ENCODE peak calls at places on chromosomes 5 and 9, in eight cellular contexts. One of them, this sample, is unnamed.

GRCh38 chr5:151733727-151734408 is 24.6 kb downstream of the ATOX1 start:
- DNase-seq in neural progenitor cell: no peak
- DNase-seq in ascending aorta: no peak
- DNase-seq in IMR-90: peak
- DNase-seq in cardiac muscle cell: no peak
- DNase-seq in CD4-positive, alpha-beta memory T cell: no peak
- DNase-seq in left ventricle myocardium inferior: no peak
- DNase-seq in HL-60: no peak
- DNase-seq in this sample: no peak

GRCh38 chr5:61450170-61450815 is 118.2 kb downstream of the ZSWIM6 start:
- DNase-seq in neural progenitor cell: no peak
- DNase-seq in ascending aorta: no peak
- DNase-seq in IMR-90: peak
- DNase-seq in cardiac muscle cell: peak
- DNase-seq in CD4-positive, alpha-beta memory T cell: no peak
- DNase-seq in left ventricle myocardium inferior: no peak
- DNase-seq in HL-60: no peak
- DNase-seq in this sample: no peak

GRCh38 chr5:134547579-134547978 is 22.1 kb downstream of the JADE2 start:
- DNase-seq in neural progenitor cell: no peak
- DNase-seq in ascending aorta: no peak
- DNase-seq in IMR-90: peak
- DNase-seq in cardiac muscle cell: peak
- DNase-seq in CD4-positive, alpha-beta memory T cell: no peak
- DNase-seq in left ventricle myocardium inferior: peak
- DNase-seq in HL-60: no peak
- DNase-seq in this sample: no peak

GRCh38 chr9:35907732-35908483 is 1.4 kb upstream of the SPAAR start:
- DNase-seq in neural progenitor cell: peak
- DNase-seq in ascending aorta: peak
- DNase-seq in IMR-90: peak
- DNase-seq in cardiac muscle cell: peak
- DNase-seq in CD4-positive, alpha-beta memory T cell: no peak
- DNase-seq in left ventricle myocardium inferior: peak
- DNase-seq in HL-60: peak
- DNase-seq in this sample: peak

GRCh38 chr9:86796671-86797070 is 150.6 kb downstream of the GAS1 start:
- DNase-seq in neural progenitor cell: no peak
- DNase-seq in ascending aorta: no peak
- DNase-seq in IMR-90: no peak
- DNase-seq in cardiac muscle cell: no peak
- DNase-seq in CD4-positive, alpha-beta memory T cell: no peak
- DNase-seq in left ventricle myocardium inferior: no peak
- DNase-seq in HL-60: no peak
- DNase-seq in this sample: no peak

GRCh38 chr9:113875420-113875916 is 641 bp upstream of the ZNF618 start:
- DNase-seq in neural progenitor cell: no peak
- DNase-seq in ascending aorta: no peak
- DNase-seq in IMR-90: no peak
- DNase-seq in cardiac muscle cell: no peak
- DNase-seq in CD4-positive, alpha-beta memory T cell: no peak
- DNase-seq in left ventricle myocardium inferior: no peak
- DNase-seq in HL-60: no peak
- DNase-seq in this sample: no peak

GRCh38 chr5:39713224-39713911 is 288.6 kb upstream of the DAB2 start:
- DNase-seq in neural progenitor cell: no peak
- DNase-seq in ascending aorta: no peak
- DNase-seq in IMR-90: peak
- DNase-seq in cardiac muscle cell: peak
- DNase-seq in CD4-positive, alpha-beta memory T cell: no peak
- DNase-seq in left ventricle myocardium inferior: no peak
- DNase-seq in HL-60: peak
- DNase-seq in this sample: peak

GRCh38 chr5:85927632-85928031 is 690.1 kb upstream of the COX7C start:
- DNase-seq in neural progenitor cell: no peak
- DNase-seq in ascending aorta: no peak
- DNase-seq in IMR-90: no peak
- DNase-seq in cardiac muscle cell: no peak
- DNase-seq in CD4-positive, alpha-beta memory T cell: no peak
- DNase-seq in left ventricle myocardium inferior: no peak
- DNase-seq in HL-60: no peak
- DNase-seq in this sample: no peak

GRCh38 chr9:127526655-127527559 is 75.6 kb downstream of the LRSAM1 start:
- DNase-seq in neural progenitor cell: no peak
- DNase-seq in ascending aorta: no peak
- DNase-seq in IMR-90: no peak
- DNase-seq in cardiac muscle cell: no peak
- DNase-seq in CD4-positive, alpha-beta memory T cell: no peak
- DNase-seq in left ventricle myocardium inferior: no peak
- DNase-seq in HL-60: no peak
- DNase-seq in this sample: no peak

GRCh38 chr5:135423158-135423925 is 23.8 kb downstream of the DCANP1 start:
- DNase-seq in neural progenitor cell: no peak
- DNase-seq in ascending aorta: no peak
- DNase-seq in IMR-90: no peak
- DNase-seq in cardiac muscle cell: peak
- DNase-seq in CD4-positive, alpha-beta memory T cell: no peak
- DNase-seq in left ventricle myocardium inferior: no peak
- DNase-seq in HL-60: peak
- DNase-seq in this sample: no peak

GRCh38 chr5:14208071-14209021 is 65.2 kb downstream of the TRIO start:
- DNase-seq in neural progenitor cell: no peak
- DNase-seq in ascending aorta: no peak
- DNase-seq in IMR-90: peak
- DNase-seq in cardiac muscle cell: peak
- DNase-seq in CD4-positive, alpha-beta memory T cell: no peak
- DNase-seq in left ventricle myocardium inferior: no peak
- DNase-seq in HL-60: peak
- DNase-seq in this sample: peak
- H3K4me3 ChIP-seq in neural progenitor cell: no peak
- H3K4me3 ChIP-seq in ascending aorta: no peak
- H3K4me3 ChIP-seq in IMR-90: peak
- H3K4me3 ChIP-seq in cardiac muscle cell: no peak
- H3K4me3 ChIP-seq in CD4-positive, alpha-beta memory T cell: no peak
- H3K4me3 ChIP-seq in left ventricle myocardium inferior: no peak
- H3K4me3 ChIP-seq in HL-60: no peak
- H3K4me3 ChIP-seq in this sample: no peak

DNA sequence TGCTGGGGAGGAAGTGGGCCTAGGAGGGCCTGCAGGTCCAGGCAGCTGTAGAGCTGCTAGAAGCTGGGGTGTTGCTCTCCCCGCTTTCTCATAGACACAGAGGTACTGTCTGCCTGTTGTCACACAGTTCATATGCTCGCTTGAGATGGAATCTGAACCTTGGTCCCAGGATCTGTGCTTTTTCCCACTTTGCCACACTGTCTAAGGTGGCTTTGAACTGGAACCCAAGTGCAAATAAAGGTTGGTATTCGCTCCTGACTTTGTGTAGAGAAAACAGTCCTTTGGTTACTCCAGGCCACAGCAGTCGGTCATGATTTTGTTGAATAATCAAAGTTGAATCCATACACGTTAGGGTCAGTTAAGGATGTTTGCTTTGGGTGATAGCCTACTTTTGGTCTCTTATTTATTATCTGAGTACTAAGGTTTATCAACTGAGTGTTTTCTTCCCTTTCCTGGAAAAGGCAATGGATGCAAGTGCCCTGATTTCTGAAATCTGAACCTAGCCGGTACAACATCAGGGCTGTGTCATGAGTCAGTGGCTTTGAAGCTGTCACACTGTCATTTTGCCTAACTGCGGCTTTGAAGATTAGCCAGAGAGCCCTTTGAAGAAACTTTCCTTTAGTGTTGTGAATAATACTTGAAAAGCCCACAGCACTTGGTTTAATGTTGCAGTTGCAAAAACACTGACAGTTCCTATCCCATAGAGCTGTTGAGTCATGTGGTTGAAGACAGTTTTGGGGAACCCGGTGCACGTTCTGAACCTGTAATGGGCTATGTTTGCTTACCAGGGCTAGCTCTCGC is 41.3 kb downstream of the HABP4 start:
- DNase-seq in neural progenitor cell: no peak
- DNase-seq in ascending aorta: no peak
- DNase-seq in IMR-90: peak
- DNase-seq in cardiac muscle cell: peak
- DNase-seq in CD4-positive, alpha-beta memory T cell: peak
- DNase-seq in left ventricle myocardium inferior: no peak
- DNase-seq in HL-60: no peak
- DNase-seq in this sample: no peak
- H3K27ac ChIP-seq in neural progenitor cell: no peak
- H3K27ac ChIP-seq in ascending aorta: peak
- H3K27ac ChIP-seq in IMR-90: peak
- H3K27ac ChIP-seq in cardiac muscle cell: peak
- H3K27ac ChIP-seq in CD4-positive, alpha-beta memory T cell: no peak
- H3K27ac ChIP-seq in left ventricle myocardium inferior: peak
- H3K27ac ChIP-seq in HL-60: no peak
- H3K27ac ChIP-seq in this sample: no peak

DNA sequence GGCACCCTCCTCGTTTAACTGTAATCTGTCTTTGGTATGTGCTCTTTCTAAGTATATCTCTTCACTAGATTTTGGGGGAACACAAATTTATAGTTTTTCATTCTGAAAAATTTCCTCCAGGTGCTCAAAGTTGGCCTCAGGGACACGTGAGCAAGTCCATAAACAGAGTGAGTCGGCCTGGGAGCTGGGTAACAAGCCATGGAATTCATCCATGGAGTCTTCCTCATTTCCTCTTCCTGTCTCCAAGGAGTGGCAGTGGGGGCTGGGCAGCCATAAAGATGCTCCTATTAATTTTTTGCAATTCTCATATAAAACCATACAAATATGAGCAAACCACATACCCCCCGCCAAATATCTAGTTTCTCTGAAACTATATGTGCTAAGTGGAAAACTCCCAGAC is 136.6 kb upstream of the OTULINL start:
- DNase-seq in neural progenitor cell: no peak
- DNase-seq in ascending aorta: no peak
- DNase-seq in IMR-90: peak
- DNase-seq in cardiac muscle cell: no peak
- DNase-seq in CD4-positive, alpha-beta memory T cell: no peak
- DNase-seq in left ventricle myocardium inferior: no peak
- DNase-seq in HL-60: no peak
- DNase-seq in this sample: no peak
- H3K4me3 ChIP-seq in neural progenitor cell: no peak
- H3K4me3 ChIP-seq in ascending aorta: no peak
- H3K4me3 ChIP-seq in IMR-90: no peak
- H3K4me3 ChIP-seq in cardiac muscle cell: no peak
- H3K4me3 ChIP-seq in CD4-positive, alpha-beta memory T cell: no peak
- H3K4me3 ChIP-seq in left ventricle myocardium inferior: peak
- H3K4me3 ChIP-seq in HL-60: no peak
- H3K4me3 ChIP-seq in this sample: no peak

DNA sequence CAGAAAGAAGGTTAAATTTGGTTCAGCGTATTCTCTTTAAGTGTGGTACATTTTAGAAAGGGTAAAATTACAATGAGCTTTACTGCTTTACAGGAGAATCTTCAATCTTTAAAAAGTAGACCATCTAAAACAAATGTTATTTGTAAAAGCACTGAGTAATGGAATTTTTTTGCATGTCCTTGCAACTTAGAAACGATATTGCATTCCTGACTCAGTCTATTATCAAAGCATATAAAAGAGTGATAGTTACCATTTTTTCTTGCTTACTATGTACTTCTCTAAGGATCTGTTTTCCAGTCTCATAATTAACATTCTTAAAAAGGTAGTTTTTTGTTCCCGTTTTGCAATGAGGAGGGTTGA is 55.5 kb upstream of the TNFAIP8 start:
- DNase-seq in neural progenitor cell: no peak
- DNase-seq in ascending aorta: no peak
- DNase-seq in IMR-90: no peak
- DNase-seq in cardiac muscle cell: no peak
- DNase-seq in CD4-positive, alpha-beta memory T cell: no peak
- DNase-seq in left ventricle myocardium inferior: no peak
- DNase-seq in HL-60: no peak
- DNase-seq in this sample: no peak
- H3K27ac ChIP-seq in neural progenitor cell: no peak
- H3K27ac ChIP-seq in ascending aorta: no peak
- H3K27ac ChIP-seq in IMR-90: no peak
- H3K27ac ChIP-seq in cardiac muscle cell: no peak
- H3K27ac ChIP-seq in CD4-positive, alpha-beta memory T cell: peak
- H3K27ac ChIP-seq in left ventricle myocardium inferior: no peak
- H3K27ac ChIP-seq in HL-60: no peak
- H3K27ac ChIP-seq in this sample: no peak

GRCh38 chr9:89622933-89623861 is 18.4 kb downstream of the GADD45G start:
- DNase-seq in neural progenitor cell: peak
- DNase-seq in ascending aorta: no peak
- DNase-seq in IMR-90: no peak
- DNase-seq in cardiac muscle cell: no peak
- DNase-seq in CD4-positive, alpha-beta memory T cell: no peak
- DNase-seq in left ventricle myocardium inferior: no peak
- DNase-seq in HL-60: no peak
- DNase-seq in this sample: peak
- H3K4me3 ChIP-seq in neural progenitor cell: no peak
- H3K4me3 ChIP-seq in ascending aorta: no peak
- H3K4me3 ChIP-seq in IMR-90: no peak
- H3K4me3 ChIP-seq in cardiac muscle cell: no peak
- H3K4me3 ChIP-seq in CD4-positive, alpha-beta memory T cell: no peak
- H3K4me3 ChIP-seq in left ventricle myocardium inferior: peak
- H3K4me3 ChIP-seq in HL-60: no peak
- H3K4me3 ChIP-seq in this sample: no peak

DNA sequence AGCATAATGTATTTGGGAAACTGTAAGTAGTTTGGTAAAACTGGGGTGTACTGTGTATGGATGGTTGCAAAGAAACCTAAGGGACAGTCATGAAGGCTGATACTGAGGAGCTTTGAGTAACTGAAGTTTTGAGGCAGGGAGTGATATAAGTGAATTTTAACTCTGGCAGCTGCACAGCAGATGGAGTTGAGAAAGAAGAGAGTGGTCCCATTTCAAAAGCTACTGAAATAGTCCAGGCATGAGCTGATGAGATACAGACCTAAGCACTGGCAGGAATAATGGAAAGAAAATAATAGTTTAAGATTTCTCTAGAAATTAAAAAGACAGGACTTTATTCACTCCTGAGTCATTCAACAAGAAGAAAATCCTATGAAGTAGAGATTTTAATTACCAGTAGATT is 232.0 kb downstream of the CHSY3 start:
- DNase-seq in neural progenitor cell: no peak
- DNase-seq in ascending aorta: no peak
- DNase-seq in IMR-90: no peak
- DNase-seq in cardiac muscle cell: peak
- DNase-seq in CD4-positive, alpha-beta memory T cell: no peak
- DNase-seq in left ventricle myocardium inferior: no peak
- DNase-seq in HL-60: no peak
- DNase-seq in this sample: no peak
- H3K27ac ChIP-seq in neural progenitor cell: no peak
- H3K27ac ChIP-seq in ascending aorta: peak
- H3K27ac ChIP-seq in IMR-90: no peak
- H3K27ac ChIP-seq in cardiac muscle cell: no peak
- H3K27ac ChIP-seq in CD4-positive, alpha-beta memory T cell: no peak
- H3K27ac ChIP-seq in left ventricle myocardium inferior: peak
- H3K27ac ChIP-seq in HL-60: no peak
- H3K27ac ChIP-seq in this sample: no peak

DNA sequence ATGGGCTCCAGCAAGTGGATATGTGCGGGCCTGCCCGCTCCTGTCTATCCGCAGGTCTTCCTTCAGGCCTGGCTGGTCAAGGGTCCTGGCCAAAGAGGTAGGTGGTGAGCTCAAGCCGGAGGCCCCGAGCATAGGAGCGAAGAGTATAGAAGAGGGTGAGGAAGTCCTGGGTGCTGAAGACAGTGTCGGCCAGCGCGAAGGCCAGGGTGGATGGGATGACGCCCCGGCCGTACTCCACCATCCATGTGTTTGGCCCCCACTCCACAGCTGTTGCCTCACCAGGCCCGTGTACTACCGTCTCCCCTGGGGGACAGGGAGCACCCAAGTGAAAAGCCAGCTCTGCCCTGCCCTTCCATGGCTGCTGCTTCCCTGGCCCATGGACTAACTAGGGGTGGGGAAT is 2.0 kb downstream of the SIGMAR1 start:
- DNase-seq in neural progenitor cell: no peak
- DNase-seq in ascending aorta: no peak
- DNase-seq in IMR-90: no peak
- DNase-seq in cardiac muscle cell: no peak
- DNase-seq in CD4-positive, alpha-beta memory T cell: no peak
- DNase-seq in left ventricle myocardium inferior: no peak
- DNase-seq in HL-60: no peak
- DNase-seq in this sample: no peak
- H3K4me3 ChIP-seq in neural progenitor cell: no peak
- H3K4me3 ChIP-seq in ascending aorta: no peak
- H3K4me3 ChIP-seq in IMR-90: no peak
- H3K4me3 ChIP-seq in cardiac muscle cell: no peak
- H3K4me3 ChIP-seq in CD4-positive, alpha-beta memory T cell: no peak
- H3K4me3 ChIP-seq in left ventricle myocardium inferior: no peak
- H3K4me3 ChIP-seq in HL-60: no peak
- H3K4me3 ChIP-seq in this sample: no peak

This sample was measured in testis.